ENCODE peak calls at places on chromosomes 11 and 22, in six cellular contexts. D is left lung, L is transverse colon, B is cardiac fibroblast, Z is heart right ventricle, H is HFF-Myc. R is an unnamed sample.

GRCh38 chr11:47403135-47403534 is 5.3 kb upstream of the SLC39A13 start:
- DNase-seq in H (no peak), Z (no peak), L (no peak), D (peak), B (no peak), R (no peak)

GRCh38 chr11:126477526-126478275 is 122.2 kb downstream of the ST3GAL4 start:
- DNase-seq in Z (no peak), H (no peak), L (no peak), D (peak), B (no peak), R (no peak)

GRCh38 chr22:49242480-49242879 is 585.2 kb downstream of the BRD1 start:
- DNase-seq in L (no peak), H (no peak), B (no peak), D (no peak), Z (no peak), R (no peak)

GRCh38 chr22:24450600-24450999 is 23.2 kb downstream of the ADORA2A start:
- DNase-seq in H (no peak), B (no peak), L (no peak), D (no peak), Z (no peak), R (no peak)

GRCh38 chr11:126403039-126403438 is 47.6 kb downstream of the ST3GAL4 start:
- DNase-seq in H (no peak), L (peak), B (no peak), Z (no peak), D (no peak), R (no peak)

GRCh38 chr11:926341-926916 is 759 bp downstream of the AP2A2 start:
- DNase-seq in H (no peak), D (peak), B (peak), Z (peak), L (peak), R (no peak)

GRCh38 chr11:18254781-18255361 is 6.4 kb upstream of the SAA2 start:
- DNase-seq in Z (no peak), D (no peak), H (no peak), L (no peak), B (no peak), R (no peak)

GRCh38 chr22:41943661-41944209 is 3.2 kb downstream of the CENPM start:
- DNase-seq in Z (no peak), H (no peak), B (peak), L (peak), D (no peak), R (no peak)

GRCh38 chr11:131624526-131624925 is 254.1 kb downstream of the NTM start:
- DNase-seq in B (no peak), H (no peak), D (no peak), Z (no peak), L (no peak), R (no peak)

GRCh38 chr11:73969091-73969490 is 13.6 kb downstream of the UCP2 start:
- DNase-seq in H (no peak), Z (no peak), B (no peak), L (no peak), D (no peak), R (no peak)

GRCh38 chr11:87324817-87325489 is 287.2 kb downstream of the TMEM135 start:
- DNase-seq in L (no peak), D (no peak), B (no peak), Z (no peak), H (no peak), R (no peak)

GRCh38 chr11:132718711-132719641 is 813.3 kb downstream of the OPCML start:
- DNase-seq in Z (no peak), L (peak), H (no peak), B (peak), D (no peak), R (peak)

GRCh38 chr11:848988-849824 is 6.6 kb downstream of the TSPAN4 start:
- DNase-seq in H (no peak), Z (no peak), L (no peak), B (no peak), D (no peak), R (no peak)

GRCh38 chr11:121298770-121299169 is 6.2 kb downstream of the SC5D start:
- DNase-seq in L (no peak), B (no peak), D (no peak), H (no peak), Z (no peak), R (no peak)

GRCh38 chr11:98423933-98424332 is 596.8 kb upstream of the CNTN5 start:
- DNase-seq in H (no peak), L (no peak), Z (no peak), D (no peak), B (no peak), R (no peak)

GRCh38 chr11:70091651-70092050 is 13.5 kb downstream of the ANO1 start:
- DNase-seq in L (no peak), D (peak), B (no peak), Z (no peak), H (no peak), R (no peak)

GRCh38 chr22:31044262-31044861 is 36.8 kb upstream of the SMTN start:
- DNase-seq in B (peak), H (no peak), L (peak), D (no peak), Z (peak), R (no peak)

GRCh38 chr11:46210133-46210636 is 67.3 kb upstream of the CREB3L1 start:
- DNase-seq in B (peak), H (peak), D (no peak), Z (no peak), L (no peak), R (no peak)

GRCh38 chr11:118106789-118107335 is 20.1 kb upstream of the SMIM35 start:
- DNase-seq in Z (no peak), B (peak), D (no peak), L (no peak), H (no peak), R (no peak)

GRCh38 chr11:2717561-2717960 is 17.8 kb upstream of the KCNQ1OT1 start:
- DNase-seq in B (no peak), H (no peak), L (no peak), D (peak), Z (no peak), R (no peak)

GRCh38 chr22:33467718-33468117 is 409.5 kb upstream of the SYN3 start:
- DNase-seq in D (no peak), H (peak), Z (no peak), L (no peak), B (peak), R (no peak)

GRCh38 chr11:123063396-123064267 is 1.7 kb upstream of the HSPA8 start:
- DNase-seq in D (no peak), Z (peak), B (peak), L (peak), H (no peak), R (no peak)

GRCh38 chr11:66674964-66675602 is 2.6 kb downstream of the RBM4B start:
- DNase-seq in D (no peak), B (no peak), H (no peak), L (no peak), Z (no peak), R (no peak)

GRCh38 chr11:10307022-10307410 is 2.1 kb downstream of the ADM start:
- DNase-seq in H (no peak), D (no peak), L (no peak), Z (no peak), B (peak), R (no peak)

GRCh38 chr11:48384670-48385069 is 18.4 kb upstream of the OR4C5 start:
- DNase-seq in B (no peak), L (no peak), Z (no peak), D (no peak), H (no peak), R (no peak)

GRCh38 chr22:31881198-31881597 is 63.1 kb upstream of the YWHAH start:
- DNase-seq in Z (no peak), L (no peak), B (no peak), H (no peak), D (no peak), R (no peak)

GRCh38 chr11:111334495-111335123 is 36.3 kb downstream of the POU2AF3 start:
- DNase-seq in D (no peak), H (no peak), B (no peak), L (peak), Z (no peak), R (no peak)

GRCh38 chr11:65557280-65558001 is 718 bp downstream of the LTBP3 start:
- DNase-seq in B (no peak), D (no peak), L (no peak), H (no peak), Z (no peak), R (no peak)

GRCh38 chr22:50318698-50319411 is 8.0 kb downstream of the DENND6B start:
- DNase-seq in L (no peak), D (no peak), Z (no peak), H (no peak), B (no peak), R (no peak)
- TF ChIP-seq CTCF in L (no peak), D (no peak), Z (no peak), H (no peak), B (no peak), R (no peak)

GRCh38 chr22:19645391-19645790 is 68.9 kb upstream of the SEPTIN5 start:
- DNase-seq in D (no peak), H (no peak), Z (no peak), L (no peak), B (no peak), R (no peak)
- TF ChIP-seq CTCF in D (no peak), H (no peak), Z (no peak), L (no peak), B (peak), R (no peak)

GRCh38 chr11:90124946-90125345 is 9.5 kb upstream of the NAALAD2 start:
- DNase-seq in Z (no peak), B (no peak), H (no peak), L (no peak), D (no peak), R (no peak)
- TF ChIP-seq CTCF in Z (no peak), B (no peak), H (no peak), L (no peak), D (no peak), R (no peak)

GRCh38 chr11:5553347-5553746 is 5.0 kb upstream of the OR52H1 start:
- DNase-seq in Z (no peak), L (no peak), B (no peak), H (no peak), D (no peak), R (no peak)
- TF ChIP-seq CTCF in Z (peak), L (no peak), B (peak), H (no peak), D (no peak), R (no peak)

DNA sequence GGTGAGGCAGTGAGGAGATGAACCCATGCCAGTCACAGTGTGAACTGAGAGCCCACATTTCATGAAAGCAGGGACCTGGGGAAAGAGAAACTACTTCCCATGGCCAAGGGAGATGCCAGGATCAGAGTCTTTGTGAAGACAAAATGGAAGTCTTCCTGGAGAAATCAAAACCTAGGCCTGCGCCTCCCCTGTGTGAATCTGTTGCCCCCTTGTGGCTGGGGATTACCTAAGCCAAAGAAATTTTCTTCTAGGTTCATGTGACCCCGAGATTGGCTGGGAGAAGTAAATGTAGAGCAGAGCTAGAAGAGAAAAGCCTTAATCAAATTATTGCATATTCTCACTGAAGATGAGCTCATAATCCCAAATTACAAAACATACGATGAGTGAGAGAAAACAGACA is 1075.3 kb downstream of the TBC1D22A start:
- DNase-seq in B (peak), H (no peak), Z (no peak), D (no peak), L (no peak), R (no peak)
- TF ChIP-seq CTCF in B (peak), H (no peak), Z (no peak), D (no peak), L (peak), R (no peak)

DNA sequence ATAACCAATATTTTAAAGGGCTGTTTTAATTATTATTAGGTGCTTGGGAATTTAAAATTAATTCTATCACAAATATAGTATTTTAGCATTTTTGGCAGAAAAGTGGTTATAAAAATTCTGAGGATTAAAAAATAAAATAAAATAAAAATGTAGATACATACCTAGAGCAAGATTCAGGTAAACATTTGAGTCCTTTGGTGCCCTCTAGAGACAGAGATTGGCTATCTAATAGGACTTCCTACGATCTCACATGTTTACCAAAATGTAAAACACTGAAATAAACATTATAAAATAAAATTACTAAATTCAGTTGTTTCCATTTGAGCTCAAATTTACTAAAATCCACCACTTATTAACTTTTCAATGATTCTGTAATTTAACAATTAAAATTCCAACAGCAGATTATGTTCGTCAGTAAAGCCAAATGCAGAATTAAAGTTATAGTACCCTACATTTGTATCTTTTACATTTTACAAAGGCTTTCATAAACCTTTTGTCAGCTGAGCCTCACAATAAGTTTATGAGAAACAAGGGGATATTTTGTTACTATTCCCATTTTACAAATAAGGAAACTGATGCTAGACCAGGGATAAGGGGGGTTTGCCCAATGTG is 27.7 kb downstream of the SLC36A4 start:
- DNase-seq in D (no peak), B (peak), H (peak), Z (no peak), L (no peak), R (no peak)
- TF ChIP-seq CTCF in D (peak), B (peak), H (peak), Z (peak), L (peak), R (peak)

GRCh38 chr11:76889414-76889975 is 28.8 kb downstream of the ACER3 start:
- DNase-seq in L (no peak), H (no peak), B (no peak), D (no peak), Z (no peak), R (no peak)
- TF ChIP-seq CTCF in L (no peak), H (no peak), B (no peak), D (no peak), Z (no peak), R (no peak)

GRCh38 chr22:43782448-43782847 is 29.7 kb downstream of the EFCAB6 start:
- DNase-seq in L (no peak), Z (no peak), H (no peak), D (no peak), B (peak), R (no peak)

GRCh38 chr22:43789452-43789851 is 22.7 kb downstream of the EFCAB6 start:
- DNase-seq in H (peak), B (peak), L (peak), D (no peak), Z (peak), R (peak)

GRCh38 chr22:43783777-43784176 is 28.3 kb downstream of the EFCAB6 start:
- DNase-seq in L (no peak), H (no peak), Z (no peak), D (no peak), B (no peak), R (no peak)
- TF ChIP-seq CTCF in L (no peak), H (peak), Z (no peak), D (no peak), B (peak), R (peak)